ENCODE peak calls at places on chromosomes 5 and 9, in four cellular contexts. T is stimulated activated CD8-positive, alpha-beta memory T cell treated with anti-CD3 and anti-CD28 coated beads, Interleukin-4, amount 100 ng/mL, for 24 hours; L is psoas muscle; J is stimulated activated naive B cell treated with anti-CD40 and anti-IgM and Interleukin-4, amounts not matched to agents 10 μg/mL and 1 μg/mL and 100 μg/mL, for 72 hours. R is an unnamed sample.

GRCh38 chr5:178323541-178323865 is 90.9 kb upstream of the PHYKPL start:
- DNase-seq in T (no peak), L (no peak), J (no peak), R (no peak)

GRCh38 chr5:72268753-72269410 is 51.2 kb downstream of the MRPS27 start:
- DNase-seq in T (peak), L (no peak), J (peak), R (no peak)

GRCh38 chr5:61332369-61332745 is 299 bp downstream of the ZSWIM6 start:
- DNase-seq in T (no peak), L (peak), J (no peak), R (no peak)

GRCh38 chr5:36724429-36725332 is 118.3 kb downstream of the SLC1A3 start:
- DNase-seq in T (no peak), L (peak), J (peak), R (no peak)

GRCh38 chr9:111945216-111945615 is 48.6 kb downstream of the UGCG start:
- DNase-seq in T (no peak), L (no peak), J (peak), R (no peak)

GRCh38 chr5:125148706-125149105 is 402.3 kb upstream of the ZNF608 start:
- DNase-seq in T (no peak), L (no peak), J (no peak), R (no peak)

GRCh38 chr5:13566903-13567339 is 377.6 kb downstream of the DNAH5 start:
- DNase-seq in T (no peak), L (no peak), J (no peak), R (no peak)

GRCh38 chr9:107504585-107505455 is 15.3 kb upstream of the KLF4 start:
- DNase-seq in T (no peak), L (no peak), J (no peak), R (peak)

GRCh38 chr9:22158983-22159382 is 149.9 kb upstream of the CDKN2B start:
- DNase-seq in T (no peak), L (no peak), J (no peak), R (peak)

GRCh38 chr5:145718956-145719355 is 116.2 kb downstream of the PRELID2 start:
- DNase-seq in T (no peak), L (no peak), J (no peak), R (no peak)

GRCh38 chr5:36462295-36463021 is 143.9 kb upstream of the SLC1A3 start:
- DNase-seq in T (no peak), L (no peak), J (no peak), R (no peak)

GRCh38 chr5:172887735-172888134 is 53.7 kb downstream of the ERGIC1 start:
- DNase-seq in T (no peak), L (peak), J (no peak), R (no peak)

GRCh38 chr5:75551471-75551870 is 39.8 kb downstream of the POLK start:
- DNase-seq in T (no peak), L (no peak), J (no peak), R (no peak)

GRCh38 chr5:125357660-125358059 is 611.2 kb upstream of the ZNF608 start:
- DNase-seq in T (no peak), L (no peak), J (no peak), R (no peak)

GRCh38 chr5:138903113-138903789 is 28.1 kb upstream of the LRRTM2 start:
- DNase-seq in T (no peak), L (no peak), J (no peak), R (no peak)

GRCh38 chr5:167049043-167049663 is 1242.3 kb upstream of the WWC1 start:
- DNase-seq in T (no peak), L (no peak), J (no peak), R (no peak)

GRCh38 chr9:128550770-128551651 is 1.4 kb upstream of the SPTAN1 start:
- DNase-seq in T (no peak), L (peak), J (no peak), R (peak)

GRCh38 chr9:19493174-19493811 is 84.5 kb downstream of the ACER2 start:
- DNase-seq in T (peak), L (peak), J (peak), R (peak)

GRCh38 chr5:154714271-154714986 is 40.7 kb upstream of the LARP1 start:
- DNase-seq in T (no peak), L (no peak), J (peak), R (no peak)

GRCh38 chr5:38715671-38716070 is 130.1 kb upstream of the OSMR start:
- DNase-seq in T (no peak), L (no peak), J (no peak), R (no peak)

GRCh38 chr5:86968311-86968753 is 299.4 kb upstream of the RASA1 start:
- DNase-seq in T (no peak), L (peak), J (no peak), R (no peak)

GRCh38 chr9:123927625-123928308 is 2.2 kb downstream of the DENND1A start:
- DNase-seq in T (no peak), L (no peak), J (no peak), R (no peak)

GRCh38 chr9:113350338-113350672 is 964 bp downstream of the BSPRY start:
- DNase-seq in T (no peak), L (no peak), J (no peak), R (no peak)

GRCh38 chr5:113218200-113218599 is 216.6 kb downstream of the TSSK1B start:
- DNase-seq in T (no peak), L (no peak), J (no peak), R (no peak)

GRCh38 chr5:60545526-60545925 is 154.4 kb downstream of the DEPDC1B start:
- DNase-seq in T (no peak), L (no peak), J (no peak), R (no peak)

GRCh38 chr5:95283761-95284511 is 958 bp downstream of the MCTP1 start:
- DNase-seq in T (no peak), L (no peak), J (peak), R (no peak)

GRCh38 chr5:132788508-132788907 is 11.5 kb upstream of the SEPTIN8 start:
- DNase-seq in T (no peak), L (no peak), J (no peak), R (no peak)

GRCh38 chr5:115069087-115069968 is 100.4 kb downstream of the TRIM36 start:
- DNase-seq in T (no peak), L (no peak), J (no peak), R (no peak)

GRCh38 chr5:171067540-171068130 is 205.8 kb downstream of the RANBP17 start:
- DNase-seq in T (no peak), L (no peak), J (no peak), R (no peak)

GRCh38 chr5:39414429-39414828 is 10.4 kb downstream of the DAB2 start:
- DNase-seq in T (no peak), L (no peak), J (no peak), R (no peak)

GRCh38 chr5:68189171-68189570 is 26.4 kb upstream of the PIK3R1 start:
- DNase-seq in T (no peak), L (no peak), J (no peak), R (no peak)

GRCh38 chr5:158786390-158786789 is 313.3 kb downstream of the EBF1 start:
- DNase-seq in T (no peak), L (peak), J (no peak), R (no peak)

GRCh38 chr5:151191661-151192060 is 32.2 kb downstream of the CCDC69 start:
- DNase-seq in T (no peak), L (no peak), J (no peak), R (peak)

R was measured in right atrium auricular region.